ENCODE peak calls at places on chromosome 22, in nine cellular contexts. F, G, I, H, N, Q, K, P and C are unnamed samples.

GRCh38 chr22:22903355-22903777 is 15.8 kb downstream of the IGLL5 start:
- DNase-seq in F (no peak), G (no peak), I (no peak), H (no peak), N (no peak), Q (no peak), K (peak), P (no peak), C (no peak)

GRCh38 chr22:44583854-44584253 is 85.8 kb upstream of the RTL6 start:
- DNase-seq in F (no peak), G (no peak), I (no peak), H (no peak), N (no peak), Q (peak), K (no peak), P (no peak), C (no peak)

GRCh38 chr22:27416553-27417427 is 384.8 kb downstream of the MN1 start:
- DNase-seq in F (no peak), G (peak), I (peak), H (peak), N (no peak), Q (no peak), K (no peak), P (no peak), C (no peak)

GRCh38 chr22:38305481-38306448 is 11.5 kb downstream of the CSNK1E start:
- DNase-seq in F (peak), G (peak), I (peak), H (peak), N (no peak), Q (no peak), K (no peak), P (no peak), C (peak)

GRCh38 chr22:37601540-37602442 is 6.8 kb upstream of the GGA1 start:
- DNase-seq in F (peak), G (peak), I (peak), H (peak), N (no peak), Q (peak), K (no peak), P (no peak), C (peak)

GRCh38 chr22:50717709-50718351 is 20.2 kb upstream of the ACR start:
- DNase-seq in F (no peak), G (no peak), I (no peak), H (no peak), N (no peak), Q (no peak), K (no peak), P (no peak), C (no peak)

GRCh38 chr22:47197735-47198500 is 435.5 kb downstream of the TBC1D22A start:
- DNase-seq in F (no peak), G (no peak), I (no peak), H (no peak), N (no peak), Q (peak), K (no peak), P (peak), C (no peak)

GRCh38 chr22:43441751-43442150 is 29.9 kb downstream of the MPPED1 start:
- DNase-seq in F (no peak), G (no peak), I (no peak), H (no peak), N (no peak), Q (no peak), K (no peak), P (no peak), C (no peak)

GRCh38 chr22:36110306-36110791 is 50.2 kb downstream of the APOL3 start:
- DNase-seq in F (no peak), G (peak), I (no peak), H (no peak), N (no peak), Q (no peak), K (no peak), P (no peak), C (no peak)

GRCh38 chr22:35368386-35368785 is 12.5 kb upstream of the HMOX1 start:
- DNase-seq in F (peak), G (no peak), I (no peak), H (no peak), N (no peak), Q (no peak), K (no peak), P (no peak), C (no peak)

GRCh38 chr22:37806409-37807338 is 1.1 kb upstream of the GCAT start:
- DNase-seq in F (peak), G (peak), I (peak), H (peak), N (no peak), Q (no peak), K (no peak), P (peak), C (no peak)

GRCh38 chr22:45476814-45477213 is 25.9 kb upstream of the FBLN1 start:
- DNase-seq in F (no peak), G (no peak), I (no peak), H (no peak), N (no peak), Q (no peak), K (no peak), P (peak), C (no peak)

GRCh38 chr22:39117585-39118191 is 20.6 kb downstream of the APOBEC3H start:
- DNase-seq in F (peak), G (peak), I (peak), H (peak), N (peak), Q (no peak), K (peak), P (peak), C (no peak)

GRCh38 chr22:35275580-35275979 is 18.3 kb downstream of the HMGXB4 start:
- DNase-seq in F (no peak), G (no peak), I (peak), H (peak), N (no peak), Q (no peak), K (no peak), P (no peak), C (no peak)

GRCh38 chr22:38756631-38757463 is 1.0 kb upstream of the SUN2 start:
- DNase-seq in F (peak), G (no peak), I (no peak), H (no peak), N (no peak), Q (no peak), K (no peak), P (no peak), C (no peak)

GRCh38 chr22:46674367-46674781 is 54.2 kb downstream of the GRAMD4 start:
- DNase-seq in F (no peak), G (no peak), I (no peak), H (no peak), N (no peak), Q (no peak), K (no peak), P (peak), C (no peak)

GRCh38 chr22:38097557-38098409 is 12.7 kb downstream of the BAIAP2L2 start:
- DNase-seq in F (no peak), G (peak), I (peak), H (peak), N (no peak), Q (peak), K (peak), P (no peak), C (no peak)

GRCh38 chr22:33427461-33427860 is 369.3 kb upstream of the SYN3 start:
- DNase-seq in F (no peak), G (no peak), I (no peak), H (no peak), N (no peak), Q (no peak), K (no peak), P (no peak), C (no peak)

GRCh38 chr22:47022475-47022874 is 260.0 kb downstream of the TBC1D22A start:
- DNase-seq in F (no peak), G (no peak), I (no peak), H (no peak), N (no peak), Q (no peak), K (no peak), P (no peak), C (no peak)

GRCh38 chr22:49448546-49448945 is 379.1 kb downstream of the BRD1 start:
- DNase-seq in F (no peak), G (no peak), I (no peak), H (no peak), N (no peak), Q (no peak), K (no peak), P (no peak), C (no peak)

GRCh38 chr22:22201185-22201924 is 43.2 kb upstream of the VPREB1 start:
- DNase-seq in F (no peak), G (peak), I (peak), H (peak), N (no peak), Q (peak), K (peak), P (no peak), C (no peak)

GRCh38 chr22:41197046-41197807 is 7.9 kb upstream of the L3MBTL2 start:
- DNase-seq in F (peak), G (peak), I (peak), H (peak), N (no peak), Q (peak), K (peak), P (peak), C (no peak)

GRCh38 chr22:44901301-44901700 is 108.5 kb downstream of the PHF21B start:
- DNase-seq in F (no peak), G (peak), I (peak), H (peak), N (no peak), Q (no peak), K (no peak), P (no peak), C (no peak)

GRCh38 chr22:49667236-49667635 is 160.4 kb downstream of the BRD1 start:
- DNase-seq in F (no peak), G (peak), I (no peak), H (no peak), N (no peak), Q (peak), K (no peak), P (peak), C (no peak)

GRCh38 chr22:39520874-39521857 is 804 bp downstream of the ATF4 start:
- DNase-seq in F (peak), G (peak), I (peak), H (peak), N (no peak), Q (peak), K (peak), P (peak), C (no peak)

GRCh38 chr22:38766076-38766777 is 10.4 kb upstream of the SUN2 start:
- DNase-seq in F (peak), G (peak), I (peak), H (peak), N (no peak), Q (peak), K (peak), P (peak), C (no peak)

GRCh38 chr22:20526628-20527355 is 19.4 kb downstream of the MED15 start:
- DNase-seq in F (no peak), G (peak), I (peak), H (peak), N (no peak), Q (no peak), K (peak), P (no peak), C (peak)

GRCh38 chr22:26210390-26210789 is 41.1 kb downstream of the SEZ6L start:
- DNase-seq in F (no peak), G (no peak), I (no peak), H (no peak), N (no peak), Q (no peak), K (no peak), P (no peak), C (no peak)

GRCh38 chr22:27405672-27406388 is 395.7 kb downstream of the MN1 start:
- DNase-seq in F (peak), G (peak), I (peak), H (peak), N (no peak), Q (peak), K (peak), P (peak), C (no peak)

GRCh38 chr22:37163618-37164534 is 14.2 kb upstream of the IL2RB start:
- DNase-seq in F (no peak), G (no peak), I (no peak), H (no peak), N (no peak), Q (no peak), K (no peak), P (no peak), C (no peak)

GRCh38 chr22:25475554-25476022 is 88.9 kb upstream of the GRK3 start:
- DNase-seq in F (no peak), G (peak), I (peak), H (peak), N (no peak), Q (no peak), K (no peak), P (peak), C (peak)

GRCh38 chr22:44566911-44567310 is 68.9 kb upstream of the RTL6 start:
- DNase-seq in F (no peak), G (no peak), I (no peak), H (no peak), N (no peak), Q (peak), K (no peak), P (peak), C (no peak)

GRCh38 chr22:31574015-31574670 is 77.8 kb downstream of the SFI1 start:
- DNase-seq in F (no peak), G (peak), I (peak), H (no peak), N (no peak), Q (no peak), K (no peak), P (no peak), C (no peak)

GRCh38 chr22:45962756-45963155 is 14.2 kb downstream of the WNT7B start:
- DNase-seq in F (no peak), G (no peak), I (no peak), H (no peak), N (no peak), Q (no peak), K (no peak), P (no peak), C (no peak)

GRCh38 chr22:50118557-50119168 is 28.9 kb downstream of the MOV10L1 start:
- DNase-seq in F (no peak), G (peak), I (peak), H (peak), N (no peak), Q (no peak), K (peak), P (peak), C (peak)

DNA sequence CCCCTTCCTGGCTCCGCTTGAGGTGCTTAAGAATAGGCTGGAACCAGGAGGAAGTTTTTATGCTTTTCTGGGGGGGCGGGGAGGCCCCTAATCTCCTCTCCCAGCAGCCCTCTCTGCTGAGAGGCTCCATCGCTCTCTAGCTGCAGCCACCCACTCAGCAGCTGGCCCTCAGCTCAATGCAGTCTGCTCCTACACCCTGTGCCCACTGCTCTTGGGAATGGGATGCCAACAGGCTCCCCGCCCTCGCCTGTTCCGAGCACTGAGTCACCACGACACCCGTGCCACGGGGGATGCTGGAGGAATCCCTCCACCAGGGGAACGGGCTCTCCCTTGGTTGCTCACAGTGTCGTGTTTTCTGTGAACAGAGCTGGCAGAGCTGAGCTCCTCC is 23.5 kb upstream of the SUSD2 start:
- DNase-seq in F (no peak), G (peak), I (no peak), H (no peak), N (no peak), Q (no peak), K (no peak), P (no peak), C (no peak)
- H3K4me3 ChIP-seq in F (no peak), G (no peak), I (no peak), H (no peak), N (no peak), Q (no peak), K (no peak), P (no peak), C (no peak)

DNA sequence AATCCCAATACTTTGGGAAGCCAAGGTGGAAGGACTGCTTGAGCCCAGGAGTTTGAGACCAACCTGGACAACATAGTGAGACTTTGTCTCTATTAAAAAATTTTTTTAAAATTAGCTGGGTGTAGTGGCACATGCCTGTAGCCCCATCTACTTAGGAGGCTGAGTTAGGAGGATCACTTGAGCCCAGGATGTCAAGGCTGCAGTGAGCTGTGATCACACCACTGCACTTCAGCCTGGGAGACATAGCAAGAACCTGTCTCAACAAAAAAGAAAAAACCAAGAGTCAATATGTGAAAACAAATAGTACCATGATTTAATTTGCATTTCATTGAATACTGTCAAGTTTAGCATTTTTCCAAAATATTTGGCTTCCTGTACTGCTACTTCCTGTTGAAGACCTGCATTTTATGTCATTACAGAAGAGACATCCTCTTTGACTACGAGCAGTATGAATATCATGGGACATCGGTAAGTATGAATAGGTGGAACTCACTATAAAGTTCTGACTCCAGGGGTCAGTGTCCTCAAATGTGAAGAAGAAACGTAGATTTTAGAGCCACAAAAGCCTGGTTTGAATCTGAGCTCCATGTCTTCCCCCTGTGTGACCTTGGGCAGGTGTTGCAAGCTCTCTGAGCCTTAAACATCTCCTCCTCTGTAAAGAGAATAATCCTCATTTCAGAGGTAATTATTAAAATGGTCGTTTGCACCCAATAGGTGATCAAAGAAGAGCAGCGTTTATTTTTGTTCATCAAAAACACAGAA is 16.0 kb downstream of the CDC45 start:
- DNase-seq in F (no peak), G (peak), I (peak), H (peak), N (no peak), Q (no peak), K (no peak), P (no peak), C (no peak)
- TF ChIP-seq CTCF in F (no peak), G (peak), I (peak), H (peak), N (no peak), Q (peak), K (peak), P (no peak), C (peak)

DNA sequence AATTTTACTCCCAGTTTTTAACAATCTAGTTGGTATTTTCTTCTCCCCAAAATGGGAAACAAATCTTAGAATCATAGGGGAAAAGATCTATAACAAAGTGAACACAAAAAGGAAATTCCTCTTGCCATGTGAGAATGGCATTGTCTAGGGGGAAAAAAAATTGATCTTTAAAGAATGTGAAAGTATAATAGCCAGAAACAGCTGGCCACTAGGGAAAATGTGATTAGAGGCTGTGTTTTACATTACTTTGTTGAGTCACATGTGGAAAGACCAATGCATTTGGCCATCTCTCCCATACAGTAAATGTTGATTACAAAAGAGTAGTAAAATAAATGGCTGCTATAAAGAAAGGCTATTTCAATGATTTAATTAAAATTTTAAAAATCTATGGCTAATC is 30.7 kb downstream of the CHEK2 start:
- DNase-seq in F (no peak), G (peak), I (peak), H (peak), N (no peak), Q (no peak), K (no peak), P (no peak), C (no peak)
- H3K4me3 ChIP-seq in F (no peak), G (peak), I (no peak), H (no peak), N (no peak), Q (no peak), K (no peak), P (no peak), C (no peak)

GRCh38 chr22:48372395-48372794 is 1455.3 kb downstream of the BRD1 start:
- DNase-seq in F (no peak), G (no peak), I (no peak), H (no peak), N (no peak), Q (no peak), K (no peak), P (no peak), C (no peak)
- TF ChIP-seq CTCF in F (no peak), G (no peak), I (no peak), H (no peak), N (no peak), Q (no peak), K (no peak), P (no peak), C (no peak)

DNA sequence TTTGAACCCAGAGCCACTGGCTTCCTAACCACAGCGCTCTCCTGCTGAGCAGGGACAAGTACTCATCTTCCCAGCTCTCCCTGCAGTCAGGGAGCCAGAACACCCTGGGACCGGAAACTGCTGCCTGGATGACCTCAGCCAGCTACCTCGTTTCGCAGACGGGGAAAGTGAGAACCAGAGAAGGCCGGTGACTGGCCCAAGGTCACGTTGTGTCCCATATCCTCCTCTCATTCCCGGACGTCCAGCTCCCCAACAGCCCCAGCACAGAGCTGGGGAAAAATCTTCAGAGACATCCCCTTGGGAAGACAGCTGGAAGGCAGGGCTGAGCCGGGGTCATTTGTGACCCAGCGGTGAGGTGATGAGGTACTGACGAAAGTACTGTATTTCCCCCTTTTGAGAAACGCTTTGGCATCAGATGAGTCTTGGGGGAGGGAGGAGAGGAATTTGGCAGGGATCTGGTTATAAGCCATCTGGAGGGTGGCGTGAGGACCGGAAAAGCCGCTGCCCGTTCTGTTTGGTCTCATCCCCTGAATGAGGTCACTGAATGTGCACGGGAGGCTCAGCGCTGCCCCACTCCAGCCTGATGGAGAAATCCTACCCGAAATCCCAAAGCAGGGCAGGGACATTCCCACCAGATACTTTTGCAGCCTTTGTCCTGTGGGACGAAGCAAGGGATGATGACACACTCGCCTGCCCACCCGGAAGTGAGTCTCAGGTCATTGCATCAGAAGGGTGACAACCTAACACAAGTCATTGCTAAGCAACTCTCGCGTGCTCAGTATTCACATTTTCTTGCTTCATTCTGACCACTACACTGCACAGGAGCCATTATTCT is 41.1 kb downstream of the LIF start:
- DNase-seq in F (no peak), G (peak), I (peak), H (peak), N (peak), Q (no peak), K (no peak), P (peak), C (peak)
- H3K4me3 ChIP-seq in F (no peak), G (no peak), I (no peak), H (no peak), N (no peak), Q (no peak), K (no peak), P (no peak), C (peak)

GRCh38 chr22:42308887-42309468 is 38.5 kb upstream of the TCF20 start:
- DNase-seq in F (no peak), G (no peak), I (no peak), H (no peak), N (no peak), Q (no peak), K (no peak), P (no peak), C (no peak)
- TF ChIP-seq CTCF in F (no peak), G (no peak), I (no peak), H (no peak), N (no peak), Q (no peak), K (no peak), P (no peak), C (no peak)